ENCODE peak calls at places on chromosomes 7 and 10, in four cellular contexts. Y is stimulated activated CD8-positive, alpha-beta memory T cell treated with anti-CD3 and anti-CD28 coated beads, Interleukin-4, amount 100 ng/mL, for 1 hour; E is hippocampal formation; D is amniotic epithelial cell. T is an unnamed sample.

GRCh38 chr7:27303021-27303420 is 60.4 kb downstream of the EVX1 start:
- DNase-seq in Y (no peak), E (no peak), D (no peak), T (no peak)

GRCh38 chr10:112811741-112812551 is 138.1 kb upstream of the TCF7L2 start:
- DNase-seq in Y (no peak), E (no peak), D (peak), T (no peak)

GRCh38 chr7:47488969-47489342 is 93.0 kb downstream of the TNS3 start:
- DNase-seq in Y (no peak), E (no peak), D (no peak), T (no peak)

GRCh38 chr7:142384508-142384922 is 126.7 kb upstream of the PRSS58 start:
- DNase-seq in Y (no peak), E (no peak), D (peak), T (no peak)

GRCh38 chr7:98217623-98218582 is 6.7 kb downstream of the BHLHA15 start:
- DNase-seq in Y (no peak), E (peak), D (no peak), T (peak)

GRCh38 chr10:80507484-80507880 is 30.2 kb upstream of the SH2D4B start:
- DNase-seq in Y (no peak), E (no peak), D (peak), T (no peak)

GRCh38 chr10:28970231-28970630 is 292.9 kb downstream of the BAMBI start:
- DNase-seq in Y (no peak), E (no peak), D (peak), T (no peak)

GRCh38 chr10:31069411-31069810 is 37.7 kb upstream of the ZNF438 start:
- DNase-seq in Y (no peak), E (no peak), D (no peak), T (no peak)

GRCh38 chr7:87712571-87712970 is 84.4 kb downstream of the RUNDC3B start:
- DNase-seq in Y (no peak), E (no peak), D (no peak), T (no peak)

GRCh38 chr7:40192036-40192435 is 57.2 kb downstream of the SUGCT start:
- DNase-seq in Y (no peak), E (no peak), D (peak), T (no peak)

GRCh38 chr7:39379416-39379815 is 186.8 kb upstream of the YAE1 start:
- DNase-seq in Y (no peak), E (no peak), D (no peak), T (no peak)

GRCh38 chr10:123563581-123563855 is 102.6 kb upstream of the GPR26 start:
- DNase-seq in Y (no peak), E (no peak), D (no peak), T (no peak)

GRCh38 chr7:100211342-100211780 is 8.4 kb upstream of the PVRIG start:
- DNase-seq in Y (no peak), E (no peak), D (no peak), T (no peak)

GRCh38 chr10:1366811-1367425 is 310.7 kb downstream of the WDR37 start:
- DNase-seq in Y (no peak), E (no peak), D (no peak), T (no peak)

GRCh38 chr7:40700653-40701475 is 566.1 kb downstream of the SUGCT start:
- DNase-seq in Y (no peak), E (no peak), D (no peak), T (no peak)

GRCh38 chr10:63094405-63094804 is 38.7 kb upstream of the NRBF2 start:
- DNase-seq in Y (no peak), E (no peak), D (no peak), T (no peak)

GRCh38 chr10:79293841-79294705 is 53.2 kb upstream of the PPIF start:
- DNase-seq in Y (no peak), E (no peak), D (peak), T (peak)

GRCh38 chr10:11086177-11086576 is 68.5 kb downstream of the CELF2 start:
- DNase-seq in Y (no peak), E (no peak), D (no peak), T (no peak)

GRCh38 chr7:74627699-74628411 is 29.7 kb upstream of the GTF2I start:
- DNase-seq in Y (no peak), E (no peak), D (peak), T (peak)

GRCh38 chr7:105611856-105612775 is 30.8 kb upstream of the EFCAB10 start:
- DNase-seq in Y (no peak), E (no peak), D (peak), T (peak)

GRCh38 chr10:69855346-69856163 is 53.8 kb downstream of the COL13A1 start:
- DNase-seq in Y (no peak), E (peak), D (no peak), T (peak)

GRCh38 chr10:125048101-125048864 is 106.4 kb downstream of the ZRANB1 start:
- DNase-seq in Y (no peak), E (peak), D (peak), T (peak)

GRCh38 chr7:143299840-143300239 is 11.7 kb downstream of the CASP2 start:
- DNase-seq in Y (no peak), E (no peak), D (peak), T (peak)

GRCh38 chr7:128836729-128837348 is 6.6 kb downstream of the FLNC start:
- DNase-seq in Y (no peak), E (peak), D (no peak), T (peak)

GRCh38 chr7:36605261-36605660 is 119.0 kb downstream of the AOAH start:
- DNase-seq in Y (no peak), E (no peak), D (peak), T (no peak)

GRCh38 chr7:1458676-1459511 is at the start of gene MICALL2:
- DNase-seq in Y (no peak), E (no peak), D (peak), T (no peak)

GRCh38 chr10:114367041-114367675 is 37.1 kb downstream of the AFAP1L2 start:
- DNase-seq in Y (no peak), E (no peak), D (peak), T (no peak)

GRCh38 chr10:37381271-37381670 is 255.9 kb downstream of the ANKRD30A start:
- DNase-seq in Y (no peak), E (no peak), D (no peak), T (no peak)

GRCh38 chr10:3500408-3500856 is 284.6 kb downstream of the KLF6 start:
- DNase-seq in Y (no peak), E (peak), D (peak), T (peak)